ENCODE peak calls at places on chromosome 3, in ten cellular contexts. X is brain pericyte, S is RCC 7860, D is adrenal gland, M is T47D, N is left ventricle myocardium superior, C is fibroblast of lung, T is foreskin fibroblast, P is HCEC 1CT, Z is NCI-H460. L is an unnamed sample.
A peak's percentile ranks its signal among the peaks of the same experiment; 100 is the strongest.

GRCh38 chr3:80152692-80153091 is 384.9 kb upstream of the ROBO1 start:
- DNase-seq in T (no peak), C (no peak), Z (no peak), P (no peak), M (no peak), D (no peak), S (no peak), X (no peak), N (no peak), L (no peak)

GRCh38 chr3:115624029-115624645 is 827 bp downstream of the GAP43 start:
- DNase-seq in S (no peak), N (no peak), X (no peak), C (no peak), D (no peak), P (no peak), Z (no peak), M (no peak), T (no peak), L (no peak)

GRCh38 chr3:21954709-21955108 is 203.7 kb upstream of the ZNF385D start:
- DNase-seq in P (no peak), D (no peak), T (peak; percentile 90), M (no peak), C (peak; percentile 84), Z (peak; percentile 21), S (no peak), X (no peak), N (no peak), L (no peak)

GRCh38 chr3:11238880-11239279 is 33.3 kb upstream of the ATG7 start:
- DNase-seq in D (no peak), S (peak; percentile 92), N (no peak), M (no peak), T (peak; percentile 59), Z (no peak), X (no peak), P (peak; percentile 96), C (peak; percentile 89), L (no peak)

GRCh38 chr3:52134761-52135160 is 19.5 kb downstream of the POC1A start:
- DNase-seq in S (no peak), P (no peak), Z (no peak), M (no peak), T (no peak), C (no peak), X (no peak), D (no peak), N (no peak), L (no peak)

GRCh38 chr3:119647843-119648575 is 12.4 kb downstream of the POPDC2 start:
- DNase-seq in C (no peak), M (no peak), P (no peak), D (no peak), S (no peak), N (no peak), Z (no peak), X (no peak), T (peak; percentile 39), L (no peak)

GRCh38 chr3:190108789-190109188 is 11.9 kb downstream of the P3H2 start:
- DNase-seq in D (no peak), M (no peak), C (no peak), X (no peak), Z (no peak), P (no peak), N (no peak), S (no peak), T (peak; percentile 32), L (no peak)

GRCh38 chr3:4829031-4829394 is 150.2 kb upstream of the BHLHE40 start:
- DNase-seq in N (no peak), T (no peak), M (no peak), Z (peak; percentile 30), C (no peak), S (peak; percentile 62), X (no peak), P (no peak), D (no peak), L (no peak)

L was measured in DMS153.